ENCODE peak calls at places on chromosomes 6 and 20, in four cellular contexts. W is HepG2, B is A549, I is K562. U is an unnamed sample.

GRCh38 chr20:60222497-60222896 is 264.3 kb downstream of the CDH26 start:
- DNase-seq in W (no peak), B (no peak), I (no peak), U (no peak)

GRCh38 chr6:1015819-1016218 is 296.1 kb upstream of the FOXQ1 start:
- DNase-seq in W (peak; percentile 64), B (peak; percentile 12), I (no peak), U (no peak)

GRCh38 chr6:112338310-112338709 is 8.8 kb upstream of the RFPL4B start:
- DNase-seq in W (no peak), B (no peak), I (no peak), U (no peak)

GRCh38 chr6:18115356-18115755 is 7.1 kb downstream of the NHLRC1 start:
- DNase-seq in W (no peak), B (no peak), I (no peak), U (no peak)

GRCh38 chr6:47631248-47632196 is 66.9 kb upstream of the ADGRF4 start:
- DNase-seq in W (peak; percentile 66), B (peak; percentile 50), I (peak; percentile 42), U (no peak)

GRCh38 chr6:64998173-64998572 is 708.9 kb downstream of the EYS start:
- DNase-seq in W (no peak), B (no peak), I (no peak), U (no peak)

GRCh38 chr6:90066715-90067114 is 172.4 kb downstream of the GJA10 start:
- DNase-seq in W (no peak), B (no peak), I (no peak), U (no peak)

GRCh38 chr6:143734641-143735063 is 56.9 kb downstream of the PHACTR2 start:
- DNase-seq in W (no peak), B (no peak), I (no peak), U (no peak)

GRCh38 chr20:63076421-63076820 is 69.7 kb upstream of the BHLHE23 start:
- DNase-seq in W (no peak), B (no peak), I (no peak), U (no peak)

GRCh38 chr20:20765696-20766095 is 53.3 kb upstream of the RALGAPA2 start:
- DNase-seq in W (no peak), B (no peak), I (no peak), U (no peak)

GRCh38 chr6:105601541-105602174 is 198.8 kb upstream of the PREP start:
- DNase-seq in W (peak; percentile 36), B (peak; percentile 98), I (no peak), U (no peak)

GRCh38 chr6:149750136-149750609 is 632 bp downstream of the PCMT1 start:
- DNase-seq in W (peak; percentile 80), B (peak; percentile 70), I (peak; percentile 80), U (peak; percentile 78)

GRCh38 chr6:1839315-1839714 is 229.6 kb downstream of the FOXC1 start:
- DNase-seq in W (no peak), B (no peak), I (no peak), U (no peak)

GRCh38 chr6:95693108-95693507 is 115.8 kb downstream of the MANEA start:
- DNase-seq in W (peak; percentile 10), B (no peak), I (no peak), U (no peak)

GRCh38 chr6:136538836-136539235 is 11.4 kb downstream of the MAP7 start:
- DNase-seq in W (no peak), B (no peak), I (no peak), U (no peak)

GRCh38 chr6:105611606-105612005 is 208.7 kb upstream of the PREP start:
- DNase-seq in W (no peak), B (no peak), I (no peak), U (no peak)

GRCh38 chr20:10857362-10858070 is 183.7 kb upstream of the JAG1 start:
- DNase-seq in W (peak; percentile 58), B (peak; percentile 97), I (no peak), U (no peak)

GRCh38 chr6:4503700-4504099 is 272.5 kb upstream of the CDYL start:
- DNase-seq in W (no peak), B (no peak), I (no peak), U (peak; percentile 44)

GRCh38 chr6:42294759-42295158 is 77.1 kb upstream of the MRPS10 start:
- DNase-seq in W (peak; percentile 34), B (peak; percentile 69), I (no peak), U (no peak)

GRCh38 chr6:151014404-151015150 is 149.1 kb downstream of the MTHFD1L start:
- DNase-seq in W (peak; percentile 80), B (peak; percentile 78), I (peak; percentile 72), U (peak; percentile 34)

GRCh38 chr20:45341939-45342862 is 6.0 kb downstream of the SDC4 start:
- DNase-seq in W (peak; percentile 94), B (no peak), I (peak; percentile 58), U (no peak)
- TF ChIP-seq HDAC2 in W (peak; percentile 74), B (no peak), I (no peak), U (peak; percentile 17)

GRCh38 chr20:34367155-34367554 is 4.1 kb downstream of the ITCH start:
- DNase-seq in W (no peak), B (no peak), I (no peak), U (no peak)

GRCh38 chr20:34364013-34364382 is 925 bp downstream of the ITCH start:
- DNase-seq in W (no peak), B (peak; percentile 48), I (no peak), U (no peak)

GRCh38 chr20:34365765-34366213 is 2.7 kb downstream of the ITCH start:
- DNase-seq in W (no peak), B (no peak), I (no peak), U (no peak)

GRCh38 chr20:34362502-34363061 is 491 bp upstream of the ITCH start:
- DNase-seq in W (no peak), B (no peak), I (no peak), U (no peak)

GRCh38 chr20:34363062-34364012 is at the start of gene ITCH:
- DNase-seq in W (peak; percentile 97), B (peak; percentile 96), I (peak; percentile 94), U (peak; percentile 94)
- TF ChIP-seq RFX5 in W (peak; percentile 38), B (no peak), I (no peak), U (no peak)

GRCh38 chr6:63425493-63425892 is 105.7 kb upstream of the LGSN start:
- DNase-seq in W (no peak), B (no peak), I (no peak), U (no peak)

GRCh38 chr6:63427951-63428350 is 108.2 kb upstream of the LGSN start:
- DNase-seq in W (no peak), B (no peak), I (no peak), U (no peak)

GRCh38 chr6:63424636-63425035 is 104.9 kb upstream of the LGSN start:
- DNase-seq in W (no peak), B (no peak), I (no peak), U (no peak)

GRCh38 chr6:63430985-63431519 is 111.3 kb upstream of the LGSN start:
- DNase-seq in W (peak; percentile 78), B (no peak), I (no peak), U (no peak)

DNA sequence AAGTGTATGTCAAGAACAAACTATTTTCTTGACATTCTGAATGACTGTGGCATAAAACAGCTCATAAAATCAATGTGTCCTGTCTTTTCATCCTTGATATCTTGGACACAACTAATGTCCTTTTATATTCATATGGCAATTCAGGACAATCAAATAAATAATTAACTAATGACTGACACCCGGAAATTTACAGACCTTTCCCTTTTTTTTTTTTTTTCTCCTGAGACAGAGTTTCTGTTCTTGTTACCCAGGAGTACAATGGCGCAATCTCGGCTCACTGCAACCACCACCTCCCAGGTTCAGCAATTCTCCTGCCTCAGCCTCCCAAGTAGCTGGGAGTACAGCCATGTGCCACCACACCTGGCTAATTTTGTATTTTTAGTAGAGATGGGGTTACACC is 107.1 kb upstream of the LGSN start:
- DNase-seq in W (peak; percentile 31), B (no peak), I (no peak), U (no peak)
- TF ChIP-seq HDAC2 in W (no peak), B (no peak), I (no peak), U (no peak)

GRCh38 chr6:25387483-25387882 is 108.3 kb downstream of the CARMIL1 start:
- DNase-seq in W (no peak), B (no peak), I (no peak), U (no peak)
- TF ChIP-seq RFX5 in W (no peak), B (no peak), I (no peak), U (no peak)

GRCh38 chr20:61733891-61734732 is 331.6 kb downstream of the TAF4 start:
- DNase-seq in W (no peak), B (no peak), I (no peak), U (no peak)
- TF ChIP-seq HDAC2 in W (no peak), B (no peak), I (no peak), U (no peak)

GRCh38 chr20:40758790-40759189 is 69.8 kb upstream of the MAFB start:
- DNase-seq in W (no peak), B (no peak), I (no peak), U (no peak)

GRCh38 chr20:40754372-40754943 is 65.4 kb upstream of the MAFB start:
- DNase-seq in W (no peak), B (no peak), I (no peak), U (no peak)

GRCh38 chr20:40753472-40753871 is 64.4 kb upstream of the MAFB start:
- DNase-seq in W (no peak), B (no peak), I (no peak), U (no peak)

GRCh38 chr20:40760399-40760798 is 71.4 kb upstream of the MAFB start:
- DNase-seq in W (no peak), B (no peak), I (no peak), U (no peak)

DNA sequence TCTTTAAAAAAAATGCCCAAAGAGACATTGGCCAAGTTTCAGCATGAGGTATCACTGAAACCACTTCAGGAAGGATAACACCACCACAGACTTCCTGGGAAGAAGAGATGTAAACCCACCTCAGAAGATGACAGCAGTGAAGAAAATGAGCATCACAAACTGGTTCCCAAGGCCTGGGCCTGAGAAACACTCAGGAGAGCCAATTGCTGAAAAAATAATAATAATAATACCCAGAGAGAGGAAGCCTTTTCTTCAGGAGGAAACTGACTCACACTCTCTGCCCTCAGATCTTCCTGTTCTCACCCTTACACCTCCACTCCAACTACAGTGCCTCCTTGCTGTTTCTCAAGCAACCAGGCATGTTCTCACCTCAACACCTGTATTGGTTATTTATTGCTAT is 68.1 kb upstream of the MAFB start:
- DNase-seq in W (no peak), B (no peak), I (no peak), U (no peak)
- TF ChIP-seq RFX5 in W (no peak), B (no peak), I (no peak), U (no peak)

GRCh38 chr20:41643504-41643938 is 25.3 kb upstream of the CHD6 start:
- DNase-seq in W (peak; percentile 93), B (peak; percentile 87), I (peak; percentile 61), U (no peak)
- TF ChIP-seq HDAC2 in W (peak; percentile 68), B (no peak), I (no peak), U (no peak)

U was measured in H1.